ENCODE peak calls at places on chromosome 15, in five cellular contexts. One of them, this sample, is unnamed.

GRCh38 chr15:95853350-95853749 is 477.1 kb upstream of the NR2F2 start:
- DNase-seq in testis: no peak
- DNase-seq in tibial nerve: no peak
- DNase-seq in uterus: no peak
- DNase-seq in GM12892: no peak
- DNase-seq in this sample: no peak

GRCh38 chr15:94242257-94242656 is 10.9 kb downstream of the MCTP2 start:
- DNase-seq in testis: no peak
- DNase-seq in tibial nerve: no peak
- DNase-seq in GM12892: no peak
- DNase-seq in uterus: no peak
- DNase-seq in this sample: no peak

GRCh38 chr15:96102631-96103030 is 227.9 kb upstream of the NR2F2 start:
- DNase-seq in tibial nerve: no peak
- DNase-seq in uterus: no peak
- DNase-seq in GM12892: no peak
- DNase-seq in testis: no peak
- DNase-seq in this sample: no peak

GRCh38 chr15:98651581-98652220 is 3.4 kb downstream of the IGF1R start:
- DNase-seq in testis: peak
- DNase-seq in tibial nerve: peak
- DNase-seq in uterus: no peak
- DNase-seq in GM12892: no peak
- DNase-seq in this sample: no peak

GRCh38 chr15:50145451-50145872 is 26.4 kb upstream of the ATP8B4 start:
- DNase-seq in GM12892: no peak
- DNase-seq in testis: peak
- DNase-seq in tibial nerve: peak
- DNase-seq in uterus: peak
- DNase-seq in this sample: no peak

GRCh38 chr15:58595516-58596238 is 153.8 kb downstream of the ADAM10 start:
- DNase-seq in testis: no peak
- DNase-seq in GM12892: no peak
- DNase-seq in tibial nerve: no peak
- DNase-seq in uterus: no peak
- DNase-seq in this sample: no peak

GRCh38 chr15:78203346-78204225 is 30.8 kb downstream of the ACSBG1 start:
- DNase-seq in tibial nerve: no peak
- DNase-seq in testis: peak
- DNase-seq in uterus: no peak
- DNase-seq in GM12892: no peak
- DNase-seq in this sample: peak

GRCh38 chr15:23616536-23616935 is 31.1 kb downstream of the MAGEL2 start:
- DNase-seq in testis: no peak
- DNase-seq in uterus: no peak
- DNase-seq in GM12892: no peak
- DNase-seq in tibial nerve: no peak
- DNase-seq in this sample: no peak

DNA sequence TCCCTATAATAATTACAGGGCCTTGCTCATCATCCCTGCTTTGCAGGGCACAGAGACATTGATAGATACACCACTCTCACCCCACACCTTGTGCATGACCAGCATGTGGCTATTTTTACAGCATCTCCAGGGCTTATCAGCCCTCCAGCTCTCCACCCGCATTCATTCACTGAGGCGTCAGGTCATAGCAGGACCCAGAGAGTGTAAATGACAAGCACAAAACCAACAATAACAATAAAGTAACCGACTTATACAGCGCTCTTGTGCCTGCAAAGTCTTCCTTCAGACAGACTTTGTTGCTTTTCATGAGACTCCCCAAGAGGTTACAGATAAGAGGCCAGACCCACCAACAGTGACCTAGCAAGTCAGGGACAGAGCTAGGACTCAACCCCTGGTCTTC is 80.7 kb downstream of the TLE3 start:
- DNase-seq in tibial nerve: no peak
- DNase-seq in GM12892: no peak
- DNase-seq in testis: no peak
- DNase-seq in uterus: no peak
- DNase-seq in this sample: no peak
- TF ChIP-seq POLR2A in tibial nerve: no peak
- TF ChIP-seq POLR2A in GM12892: no peak
- TF ChIP-seq POLR2A in testis: no peak
- TF ChIP-seq POLR2A in uterus: no peak
- TF ChIP-seq POLR2A in this sample: no peak

GRCh38 chr15:41966920-41967465 is 5.4 kb downstream of the EHD4 start:
- DNase-seq in uterus: no peak
- DNase-seq in tibial nerve: no peak
- DNase-seq in GM12892: no peak
- DNase-seq in testis: no peak
- DNase-seq in this sample: peak
- TF ChIP-seq POLR2A in uterus: no peak
- TF ChIP-seq POLR2A in tibial nerve: no peak
- TF ChIP-seq POLR2A in GM12892: peak
- TF ChIP-seq POLR2A in testis: no peak
- TF ChIP-seq POLR2A in this sample: no peak

GRCh38 chr15:89751748-89752147 is 699 bp upstream of the MESP1 start:
- DNase-seq in testis: no peak
- DNase-seq in GM12892: no peak
- DNase-seq in tibial nerve: no peak
- DNase-seq in uterus: no peak
- DNase-seq in this sample: peak

GRCh38 chr15:89749526-89749925 is 1.5 kb downstream of the MESP1 start:
- DNase-seq in testis: no peak
- DNase-seq in uterus: no peak
- DNase-seq in tibial nerve: no peak
- DNase-seq in GM12892: no peak
- DNase-seq in this sample: no peak

GRCh38 chr15:89749059-89749458 is 2.0 kb downstream of the MESP1 start:
- DNase-seq in testis: no peak
- DNase-seq in GM12892: no peak
- DNase-seq in uterus: no peak
- DNase-seq in tibial nerve: no peak
- DNase-seq in this sample: no peak

GRCh38 chr15:89749951-89750559 is 994 bp downstream of the MESP1 start:
- DNase-seq in GM12892: no peak
- DNase-seq in testis: peak
- DNase-seq in tibial nerve: no peak
- DNase-seq in uterus: no peak
- DNase-seq in this sample: no peak

DNA sequence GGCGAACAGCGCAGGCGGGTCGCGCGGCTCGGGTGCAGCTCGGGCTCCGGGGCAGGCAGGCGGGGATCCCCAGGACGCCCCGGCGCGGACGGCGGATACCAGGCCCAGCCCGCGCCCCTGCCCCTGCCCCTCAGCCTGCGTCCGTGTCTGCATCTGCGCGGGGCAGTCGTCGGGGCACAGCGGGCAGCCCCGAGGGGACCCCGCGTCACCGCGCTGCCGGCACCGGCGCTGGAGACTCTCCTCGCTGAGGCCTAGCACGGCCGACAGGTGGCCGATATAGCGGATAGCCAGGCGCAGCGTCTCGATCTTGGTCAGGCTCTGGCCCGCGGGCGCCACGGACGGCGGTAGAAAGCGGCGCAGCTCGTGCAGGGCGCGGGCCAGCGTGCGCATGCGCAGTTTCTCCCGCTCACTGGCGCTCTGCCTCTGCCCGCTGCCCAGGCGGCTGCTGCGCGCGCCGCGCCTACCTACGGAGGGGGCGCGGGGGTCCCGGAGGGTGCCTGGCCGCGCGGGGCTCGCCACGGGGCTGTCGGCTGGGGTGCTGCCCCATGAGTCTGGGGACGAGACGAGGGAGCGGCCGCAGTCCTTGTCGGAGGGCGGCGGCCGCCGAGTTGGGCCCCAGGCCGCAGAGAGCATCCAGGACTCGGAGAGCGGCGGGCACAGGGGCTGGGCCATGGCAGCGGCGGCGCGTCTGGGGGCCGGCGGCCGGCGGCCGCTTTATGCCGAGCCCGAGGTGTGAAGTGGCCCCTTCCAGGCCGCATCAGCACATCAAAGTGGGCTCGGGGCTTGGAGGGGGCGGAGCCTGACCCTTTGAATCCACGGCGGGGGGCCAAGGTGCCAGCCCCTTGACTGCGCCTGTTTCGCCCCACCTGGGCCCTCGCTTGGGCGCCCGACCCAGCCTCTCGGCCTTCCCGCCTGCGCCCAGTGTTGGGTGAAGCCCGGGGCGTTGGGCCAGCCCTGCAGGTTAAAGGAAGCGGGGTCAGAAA is at the start of gene MESP1:
- DNase-seq in uterus: peak
- DNase-seq in testis: peak
- DNase-seq in GM12892: peak
- DNase-seq in tibial nerve: peak
- DNase-seq in this sample: peak
- TF ChIP-seq POLR2A in uterus: peak
- TF ChIP-seq POLR2A in testis: no peak
- TF ChIP-seq POLR2A in GM12892: peak
- TF ChIP-seq POLR2A in tibial nerve: peak
- TF ChIP-seq POLR2A in this sample: no peak

GRCh38 chr15:72117698-72118399 is at the start of gene MYO9A:
- DNase-seq in uterus: peak
- DNase-seq in GM12892: peak
- DNase-seq in testis: peak
- DNase-seq in tibial nerve: peak
- DNase-seq in this sample: peak
- TF ChIP-seq POLR2A in uterus: peak
- TF ChIP-seq POLR2A in GM12892: peak
- TF ChIP-seq POLR2A in testis: no peak
- TF ChIP-seq POLR2A in tibial nerve: peak
- TF ChIP-seq POLR2A in this sample: peak

GRCh38 chr15:80989518-80990478 is at the start of gene MESD:
- DNase-seq in tibial nerve: peak
- DNase-seq in GM12892: peak
- DNase-seq in testis: peak
- DNase-seq in uterus: peak
- DNase-seq in this sample: peak
- TF ChIP-seq POLR2A in tibial nerve: peak
- TF ChIP-seq POLR2A in GM12892: peak
- TF ChIP-seq POLR2A in testis: peak
- TF ChIP-seq POLR2A in uterus: peak
- TF ChIP-seq POLR2A in this sample: peak

GRCh38 chr15:90880381-90881145 is 3.7 kb upstream of the FES start:
- DNase-seq in testis: no peak
- DNase-seq in tibial nerve: no peak
- DNase-seq in GM12892: no peak
- DNase-seq in uterus: no peak
- DNase-seq in this sample: no peak
- TF ChIP-seq POLR2A in testis: no peak
- TF ChIP-seq POLR2A in tibial nerve: no peak
- TF ChIP-seq POLR2A in GM12892: no peak
- TF ChIP-seq POLR2A in uterus: no peak
- TF ChIP-seq POLR2A in this sample: no peak

GRCh38 chr15:39804026-39804425 is 21.4 kb upstream of the FSIP1 start:
- DNase-seq in GM12892: no peak
- DNase-seq in testis: no peak
- DNase-seq in uterus: no peak
- DNase-seq in tibial nerve: no peak
- DNase-seq in this sample: no peak
- TF ChIP-seq POLR2A in GM12892: no peak
- TF ChIP-seq POLR2A in testis: no peak
- TF ChIP-seq POLR2A in uterus: no peak
- TF ChIP-seq POLR2A in tibial nerve: no peak
- TF ChIP-seq POLR2A in this sample: no peak